ENCODE peak calls at places on chromosomes 3 and 15, in seven cellular contexts. G is naive B cell; A is cerebellar cortex; S is spleen; R is ACHN; F is ELF-1; W is CD8-positive, alpha-beta memory T cell. P is an unnamed sample.

GRCh38 chr3:142498397-142499180 is 50.8 kb upstream of the XRN1 start:
- DNase-seq in G (no peak), S (no peak), A (no peak), W (no peak), F (no peak), R (no peak), P (no peak)

GRCh38 chr15:69045810-69046209 is 31.3 kb downstream of the NOX5 start:
- DNase-seq in R (no peak), W (no peak), S (no peak), A (no peak), G (no peak), F (peak; percentile 62), P (no peak)

GRCh38 chr3:127366383-127366782 is 78.5 kb upstream of the PRR20G start:
- DNase-seq in S (peak; percentile 6), G (no peak), F (peak; percentile 34), R (no peak), W (no peak), A (no peak), P (no peak)

GRCh38 chr3:191255156-191255555 is 56.1 kb downstream of the OSTN start:
- DNase-seq in W (no peak), R (no peak), G (no peak), A (no peak), F (peak; percentile 26), S (no peak), P (no peak)

GRCh38 chr15:43127752-43128151 is 5.6 kb upstream of the TMEM62 start:
- DNase-seq in A (no peak), G (no peak), W (no peak), F (no peak), R (no peak), S (no peak), P (no peak)

GRCh38 chr3:156620260-156620659 is 54.1 kb upstream of the TIPARP start:
- DNase-seq in W (no peak), S (no peak), F (no peak), G (no peak), A (no peak), R (no peak), P (no peak)

GRCh38 chr3:87088984-87089841 is 98.3 kb upstream of the VGLL3 start:
- DNase-seq in W (no peak), F (peak; percentile 45), S (peak; percentile 82), A (peak; percentile 49), G (no peak), R (no peak), P (no peak)

GRCh38 chr3:170233532-170233931 is 11.3 kb downstream of the PRKCI start:
- DNase-seq in F (no peak), A (no peak), R (no peak), G (no peak), S (no peak), W (no peak), P (no peak)

GRCh38 chr15:61660579-61660978 is 399.7 kb downstream of the VPS13C start:
- DNase-seq in W (no peak), G (no peak), F (no peak), A (no peak), S (no peak), R (no peak), P (no peak)

GRCh38 chr3:158672293-158673176 is at the start of gene LXN:
- DNase-seq in S (peak; percentile 94), F (peak; percentile 97), A (peak; percentile 91), G (peak; percentile 63), R (peak; percentile 88), W (peak; percentile 78), P (peak; percentile 89)

GRCh38 chr3:178558637-178559036 is 22.4 kb downstream of the KCNMB2 start:
- DNase-seq in A (no peak), S (no peak), R (no peak), W (no peak), F (no peak), G (no peak), P (no peak)

GRCh38 chr3:184724662-184725061 is 12.8 kb upstream of the MAGEF1 start:
- DNase-seq in W (no peak), G (no peak), S (no peak), A (no peak), F (no peak), R (no peak), P (no peak)

GRCh38 chr3:183710231-183710630 is 12.6 kb downstream of the YEATS2 start:
- DNase-seq in A (no peak), R (no peak), F (no peak), S (no peak), G (no peak), W (no peak), P (no peak)

GRCh38 chr3:127020543-127020942 is 37.6 kb downstream of the PLXNA1 start:
- DNase-seq in F (no peak), G (no peak), A (no peak), W (no peak), R (no peak), S (no peak), P (no peak)

GRCh38 chr15:68318008-68318835 is 40.7 kb downstream of the FEM1B start:
- DNase-seq in G (no peak), A (no peak), R (no peak), W (no peak), F (no peak), S (peak; percentile 32), P (no peak)

GRCh38 chr3:45932112-45932511 is 11.2 kb upstream of the CXCR6 start:
- DNase-seq in W (no peak), F (no peak), A (no peak), G (no peak), S (no peak), R (no peak), P (no peak)

GRCh38 chr3:67048716-67049076 is 50.6 kb downstream of the KBTBD8 start:
- DNase-seq in G (no peak), W (no peak), F (no peak), R (no peak), A (no peak), S (no peak), P (no peak)

GRCh38 chr15:66963710-66964109 is 101.7 kb upstream of the SMAD3 start:
- DNase-seq in A (no peak), S (no peak), G (no peak), W (no peak), F (no peak), R (no peak), P (no peak)

GRCh38 chr15:58057559-58057958 is 8.0 kb downstream of the ALDH1A2 start:
- DNase-seq in A (no peak), S (no peak), W (no peak), G (no peak), F (no peak), R (no peak), P (no peak)

GRCh38 chr3:138457863-138458735 is 23.7 kb downstream of the ESYT3 start:
- DNase-seq in W (no peak), A (no peak), S (peak; percentile 50), R (no peak), G (no peak), F (peak; percentile 70), P (no peak)